ENCODE peak calls at places on chromosomes 5 and 9, in five cellular contexts. S, L, Y, N and I are unnamed samples.
A peak's percentile ranks its signal among the peaks of the same experiment; 100 is the strongest.

GRCh38 chr5:44002381-44002901 is 386.8 kb downstream of the FGF10 start:
- DNase-seq in L (peak; percentile 98), Y (no peak), S (no peak), N (no peak), I (no peak)

GRCh38 chr5:14581891-14582796 is 552 bp downstream of the OTULINL start:
- DNase-seq in S (no peak), L (no peak), Y (peak; percentile 85), N (no peak), I (peak; percentile 74)

GRCh38 chr5:65213921-65214525 is 267.7 kb downstream of the ADAMTS6 start:
- DNase-seq in L (peak; percentile 41), S (peak; percentile 10), N (no peak), Y (no peak), I (peak; percentile 80)

GRCh38 chr9:120876842-120877240 is at the start of gene PHF19:
- DNase-seq in Y (no peak), N (no peak), L (peak; percentile 23), S (peak; percentile 94), I (peak; percentile 41)

GRCh38 chr5:57111993-57112392 is 61.9 kb upstream of the GPBP1 start:
- DNase-seq in Y (no peak), L (peak; percentile 83), S (no peak), N (no peak), I (no peak)

GRCh38 chr5:1748271-1748670 is 51.4 kb downstream of the MRPL36 start:
- DNase-seq in L (no peak), Y (no peak), S (no peak), N (no peak), I (no peak)

GRCh38 chr9:91659529-91660294 is 236.1 kb upstream of the NFIL3 start:
- DNase-seq in N (no peak), Y (no peak), S (peak; percentile 56), L (no peak), I (peak; percentile 61)

GRCh38 chr5:76813982-76814562 is 4.8 kb upstream of the F2RL1 start:
- DNase-seq in S (no peak), N (no peak), L (peak; percentile 43), Y (no peak), I (no peak)

GRCh38 chr5:173211284-173211683 is 23.7 kb downstream of the NKX2-5 start:
- DNase-seq in L (no peak), N (no peak), S (no peak), Y (no peak), I (no peak)

DNA sequence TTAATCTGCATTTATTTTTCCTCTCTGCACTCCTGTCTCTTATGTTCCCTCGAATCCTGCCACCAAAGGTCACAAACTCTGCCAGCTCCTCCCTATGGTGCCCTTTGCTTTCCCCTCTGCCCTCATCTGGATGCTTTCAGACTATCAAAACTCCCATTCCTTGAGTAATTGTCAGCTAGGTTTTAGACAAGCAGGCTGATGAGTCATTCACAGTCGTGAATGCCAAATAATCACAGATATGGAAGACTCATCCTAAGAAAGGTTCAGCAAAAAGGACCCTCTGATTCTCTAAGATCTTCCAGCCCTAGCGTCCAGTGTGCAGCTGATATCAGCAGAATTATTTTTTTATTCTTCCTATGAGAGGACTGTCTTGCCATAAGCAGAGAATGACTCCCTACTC is 104.5 kb upstream of the NUDT12 start:
- DNase-seq in Y (no peak), N (no peak), L (no peak), S (no peak), I (no peak)
- H2AFZ ChIP-seq in Y (no peak overlapping the region), N (no peak overlapping the region), L (no peak overlapping the region), S (no peak overlapping the region), I (peak overlapping the region; percentile 61)

GRCh38 chr9:29422445-29422844 is 1849.2 kb upstream of the C9orf72 start:
- DNase-seq in S (no peak), N (peak; percentile 1), L (no peak), Y (no peak), I (no peak)
- TF ChIP-seq CREB1 in S (no peak), N (no peak), L (no peak), Y (no peak), I (no peak)

GRCh38 chr5:149452007-149452664 is 73.0 kb upstream of the IL17B start:
- DNase-seq in L (peak; percentile 98), Y (no peak), N (no peak), S (peak; percentile 58), I (peak; percentile 63)

GRCh38 chr5:149447373-149448367 is 68.6 kb upstream of the IL17B start:
- DNase-seq in L (no peak), N (no peak), Y (no peak), S (peak; percentile 55), I (no peak)

GRCh38 chr5:149445739-149446369 is 66.8 kb upstream of the IL17B start:
- DNase-seq in N (no peak), L (peak; percentile 88), Y (no peak), S (peak; percentile 77), I (no peak)

GRCh38 chr5:149450199-149450598 is 71.1 kb upstream of the IL17B start:
- DNase-seq in Y (no peak), S (no peak), N (no peak), L (no peak), I (no peak)

GRCh38 chr5:149448831-149449714 is 70.0 kb upstream of the IL17B start:
- DNase-seq in N (no peak), S (peak; percentile 48), L (no peak), Y (no peak), I (peak; percentile 77)
- H3K27ac ChIP-seq in N (no peak overlapping the region), S (no peak overlapping the region), L (no peak overlapping the region), Y (no peak overlapping the region), I (no peak overlapping the region)

GRCh38 chr9:21535396-21535795 is 53.3 kb upstream of the IFNE start:
- DNase-seq in Y (no peak), S (no peak), L (no peak), N (no peak), I (no peak)
- H2AFZ ChIP-seq in Y (no peak overlapping the region), S (no peak overlapping the region), L (no peak overlapping the region), N (no peak overlapping the region), I (no peak overlapping the region)